ENCODE peak calls at places on chromosomes 16 and 17, in four cellular contexts. E is stimulated activated naive CD4-positive, alpha-beta T cell treated with Interleukin-2 at 50 U/mL for 16 hours; V is ELR; M is left cardiac atrium. C is an unnamed sample.

GRCh38 chr16:69477546-69477945 is 53.1 kb downstream of the CYB5B start:
- DNase-seq in E (no peak), V (peak), M (no peak), C (no peak)

GRCh38 chr17:9432121-9432866 is 143.3 kb downstream of the STX8 start:
- DNase-seq in E (no peak), V (no peak), M (no peak), C (no peak)

GRCh38 chr17:45284176-45285140 is 22.6 kb upstream of the SPATA32 start:
- DNase-seq in E (peak), V (peak), M (peak), C (peak)

GRCh38 chr17:82942166-82943130 is 102.6 kb upstream of the ZNF750 start:
- DNase-seq in E (no peak), V (no peak), M (peak), C (no peak)

GRCh38 chr17:21373034-21373433 is 3.1 kb upstream of the KCNJ12 start:
- DNase-seq in E (no peak), V (no peak), M (no peak), C (no peak)

GRCh38 chr17:10323812-10324610 is 48.8 kb downstream of the MYH13 start:
- DNase-seq in E (no peak), V (no peak), M (no peak), C (no peak)

GRCh38 chr17:78896091-78896833 is 6.7 kb downstream of the CEP295NL start:
- DNase-seq in E (no peak), V (no peak), M (no peak), C (no peak)

GRCh38 chr16:49639739-49640388 is 216.0 kb downstream of the ZNF423 start:
- DNase-seq in E (no peak), V (no peak), M (peak), C (no peak)

GRCh38 chr17:27157898-27158297 is 136.0 kb upstream of the WSB1 start:
- DNase-seq in E (no peak), V (no peak), M (no peak), C (no peak)

GRCh38 chr16:30494028-30494427 is 21.5 kb downstream of the ITGAL start:
- DNase-seq in E (no peak), V (no peak), M (no peak), C (no peak)

GRCh38 chr17:81665205-81666091 is 957 bp downstream of the OXLD1 start:
- DNase-seq in E (peak), V (peak), M (peak), C (peak)

GRCh38 chr17:60817187-60817586 is 139.5 kb downstream of the BCAS3 start:
- DNase-seq in E (no peak), V (peak), M (no peak), C (no peak)

GRCh38 chr16:30793508-30794069 is 6.6 kb upstream of the ZNF629 start:
- DNase-seq in E (no peak), V (no peak), M (no peak), C (no peak)

GRCh38 chr16:75074920-75075687 is 41.5 kb downstream of the LDHD start:
- DNase-seq in E (peak), V (no peak), M (peak), C (peak)

GRCh38 chr16:12535535-12536411 is 267.9 kb downstream of the CPPED1 start:
- DNase-seq in E (peak), V (no peak), M (no peak), C (peak)

GRCh38 chr16:51557670-51558069 is 406.6 kb upstream of the SALL1 start:
- DNase-seq in E (no peak), V (no peak), M (no peak), C (no peak)

GRCh38 chr17:47945529-47946508 is 4.4 kb downstream of the PNPO start:
- DNase-seq in E (no peak), V (no peak), M (no peak), C (no peak)

GRCh38 chr17:42679492-42680330 is 1.9 kb downstream of the CCR10 start:
- DNase-seq in E (peak), V (peak), M (peak), C (peak)

GRCh38 chr16:79597775-79598174 is 2.8 kb downstream of the MAF start:
- DNase-seq in E (no peak), V (no peak), M (no peak), C (no peak)

GRCh38 chr17:75271955-75272847 is 1.2 kb upstream of the MIF4GD start:
- DNase-seq in E (no peak), V (peak), M (peak), C (no peak)

GRCh38 chr16:55699616-55700015 is 43.8 kb downstream of the SLC6A2 start:
- DNase-seq in E (no peak), V (no peak), M (no peak), C (no peak)

GRCh38 chr17:64281962-64282752 is 19.1 kb upstream of the TEX2 start:
- DNase-seq in E (peak), V (peak), M (peak), C (peak)

GRCh38 chr16:58582971-58583765 is 46.5 kb downstream of the CNOT1 start:
- DNase-seq in E (no peak), V (no peak), M (peak), C (peak)

GRCh38 chr17:48567209-48567608 is 10.9 kb downstream of the HOXB4 start:
- DNase-seq in E (no peak), V (no peak), M (no peak), C (no peak)

GRCh38 chr16:58421529-58421928 is 29.3 kb downstream of the GINS3 start:
- DNase-seq in E (no peak), V (peak), M (peak), C (no peak)

GRCh38 chr16:74667215-74667765 is 613 bp upstream of the RFWD3 start:
- DNase-seq in E (no peak), V (peak), M (peak), C (peak)

GRCh38 chr17:43578699-43579569 is 32.8 kb upstream of the ETV4 start:
- DNase-seq in E (peak), V (peak), M (peak), C (peak)

GRCh38 chr17:82956146-82956725 is 116.4 kb upstream of the ZNF750 start:
- DNase-seq in E (no peak), V (no peak), M (no peak), C (no peak)

GRCh38 chr17:789160-789840 is 7.1 kb downstream of the MRM3 start:
- DNase-seq in E (no peak), V (no peak), M (no peak), C (no peak)

GRCh38 chr17:17683710-17684365 is 2.6 kb downstream of the RAI1 start:
- DNase-seq in E (no peak), V (peak), M (no peak), C (no peak)

GRCh38 chr17:51768706-51769105 is 389.8 kb downstream of the CA10 start:
- DNase-seq in E (no peak), V (no peak), M (no peak), C (no peak)

GRCh38 chr17:4607773-4608187 is 23.5 kb downstream of the SMTNL2 start:
- DNase-seq in E (no peak), V (peak), M (peak), C (no peak)

GRCh38 chr17:76337413-76337777 is 16.3 kb downstream of the PRPSAP1 start:
- DNase-seq in E (no peak), V (peak), M (no peak), C (no peak)

C was measured in T-helper 2 cell treated with Interferon-gamma antibody and Interleukin-4, amounts not matched to agents 5 μg/mL and 100 μg/mL, for 36 hours.